ENCODE peak calls at places on chromosomes 16 and 17, in ten cellular contexts. I is upper lobe of right lung, B is cardiac muscle cell, X is AG04450, K is HCT116, G is epithelial cell of esophagus, F is AG04449, D is GM23338, R is suprapubic skin, M is astrocyte of the spinal cord. Z is an unnamed sample.

GRCh38 chr16:35788381-35788780 is 2329.0 kb downstream of the TP53TG3F start:
- DNase-seq in I (no peak), B (no peak), X (no peak), K (no peak), G (no peak), F (no peak), D (no peak), R (no peak), M (no peak), Z (no peak)

GRCh38 chr17:10513284-10514067 is 4.9 kb downstream of the MYH1 start:
- DNase-seq in I (no peak), B (peak), X (no peak), K (no peak), G (no peak), F (no peak), D (peak), R (no peak), M (no peak), Z (peak)

GRCh38 chr16:86951831-86952598 is 365.2 kb downstream of the C16orf95 start:
- DNase-seq in I (no peak), B (peak), X (peak), K (peak), G (peak), F (peak), D (no peak), R (no peak), M (peak), Z (peak)

GRCh38 chr16:47143677-47144558 is at the start of gene NETO2:
- DNase-seq in I (peak), B (peak), X (no peak), K (no peak), G (peak), F (no peak), D (peak), R (peak), M (peak), Z (no peak)

GRCh38 chr16:79172306-79172705 is 428.2 kb downstream of the MAF start:
- DNase-seq in I (no peak), B (no peak), X (no peak), K (no peak), G (no peak), F (no peak), D (no peak), R (no peak), M (no peak), Z (no peak)

GRCh38 chr16:50021509-50021908 is 3.5 kb upstream of the CNEP1R1 start:
- DNase-seq in I (no peak), B (peak), X (no peak), K (no peak), G (peak), F (no peak), D (peak), R (no peak), M (no peak), Z (no peak)

GRCh38 chr17:4485676-4486646 is 12.7 kb upstream of the SPNS2 start:
- DNase-seq in I (no peak), B (no peak), X (no peak), K (no peak), G (peak), F (no peak), D (no peak), R (peak), M (no peak), Z (no peak)

GRCh38 chr17:81295678-81296381 is 723 bp upstream of the SLC38A10 start:
- DNase-seq in I (peak), B (peak), X (no peak), K (peak), G (peak), F (no peak), D (peak), R (no peak), M (peak), Z (no peak)

GRCh38 chr16:4799171-4799855 is 3.1 kb downstream of the ROGDI start:
- DNase-seq in I (no peak), B (no peak), X (no peak), K (no peak), G (no peak), F (no peak), D (no peak), R (no peak), M (no peak), Z (no peak)

GRCh38 chr16:4798456-4798855 is 3.3 kb downstream of the SMIM22 start:
- DNase-seq in I (no peak), B (no peak), X (no peak), K (no peak), G (no peak), F (no peak), D (no peak), R (no peak), M (no peak), Z (no peak)

GRCh38 chr16:4801962-4802658 is at the start of gene ROGDI:
- DNase-seq in I (peak), B (peak), X (no peak), K (peak), G (peak), F (no peak), D (peak), R (no peak), M (peak), Z (no peak)

GRCh38 chr16:4801051-4801961 is 1.1 kb downstream of the ROGDI start:
- DNase-seq in I (no peak), B (no peak), X (no peak), K (no peak), G (no peak), F (no peak), D (peak), R (no peak), M (no peak), Z (no peak)

GRCh38 chr16:4800290-4801041 is 2.0 kb downstream of the ROGDI start:
- DNase-seq in I (peak), B (no peak), X (no peak), K (no peak), G (peak), F (no peak), D (no peak), R (no peak), M (no peak), Z (no peak)
- H3K4me3 ChIP-seq in I (no peak), B (no peak), X (no peak), K (no peak), G (no peak), F (no peak), D (peak), R (no peak), M (no peak), Z (no peak)

GRCh38 chr16:30434852-30435251 is 5.0 kb upstream of the DCTPP1 start:
- DNase-seq in I (no peak), B (no peak), X (no peak), K (no peak), G (peak), F (no peak), D (no peak), R (no peak), M (no peak), Z (no peak)

GRCh38 chr16:30428055-30428454 is 1.8 kb downstream of the DCTPP1 start:
- DNase-seq in I (no peak), B (no peak), X (no peak), K (no peak), G (no peak), F (no peak), D (no peak), R (no peak), M (no peak), Z (no peak)

GRCh38 chr16:30429678-30430427 is at the start of gene DCTPP1:
- DNase-seq in I (peak), B (peak), X (peak), K (peak), G (peak), F (peak), D (peak), R (peak), M (peak), Z (peak)

GRCh38 chr16:30429418-30429677 is 482 bp downstream of the DCTPP1 start:
- DNase-seq in I (no peak), B (no peak), X (no peak), K (no peak), G (no peak), F (no peak), D (peak), R (no peak), M (no peak), Z (no peak)

DNA sequence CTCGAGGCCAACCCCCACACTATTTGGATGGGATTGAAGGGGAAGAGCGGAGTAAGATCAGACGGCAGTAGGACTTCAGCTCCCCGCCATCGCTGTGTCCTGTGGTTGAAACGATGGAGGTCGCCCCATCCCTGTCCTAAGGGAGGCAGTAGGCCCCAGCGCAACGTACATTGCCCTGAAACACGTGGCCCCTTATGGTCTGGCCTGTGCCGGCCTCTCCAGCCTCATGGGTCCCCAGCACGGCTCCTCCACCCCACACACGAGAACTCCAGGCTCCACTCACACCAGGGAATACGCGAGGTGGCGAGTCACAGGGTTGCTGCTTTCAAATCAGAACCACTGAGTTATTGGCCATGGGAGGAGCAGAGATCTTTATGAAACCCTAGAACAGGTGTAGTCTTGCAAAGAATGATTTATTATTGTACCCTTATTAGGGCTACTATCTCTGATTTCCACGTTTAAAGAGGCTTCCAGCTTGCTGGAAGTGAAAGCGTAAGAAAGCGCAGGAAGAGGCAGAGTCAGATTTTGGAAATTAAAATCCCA is 669 bp upstream of the DCTPP1 start:
- DNase-seq in I (no peak), B (no peak), X (no peak), K (no peak), G (no peak), F (no peak), D (no peak), R (peak), M (no peak), Z (no peak)
- TF ChIP-seq CTCF in I (no peak), B (no peak), X (no peak), K (no peak), G (no peak), F (no peak), D (peak), R (no peak), M (no peak), Z (no peak)

DNA sequence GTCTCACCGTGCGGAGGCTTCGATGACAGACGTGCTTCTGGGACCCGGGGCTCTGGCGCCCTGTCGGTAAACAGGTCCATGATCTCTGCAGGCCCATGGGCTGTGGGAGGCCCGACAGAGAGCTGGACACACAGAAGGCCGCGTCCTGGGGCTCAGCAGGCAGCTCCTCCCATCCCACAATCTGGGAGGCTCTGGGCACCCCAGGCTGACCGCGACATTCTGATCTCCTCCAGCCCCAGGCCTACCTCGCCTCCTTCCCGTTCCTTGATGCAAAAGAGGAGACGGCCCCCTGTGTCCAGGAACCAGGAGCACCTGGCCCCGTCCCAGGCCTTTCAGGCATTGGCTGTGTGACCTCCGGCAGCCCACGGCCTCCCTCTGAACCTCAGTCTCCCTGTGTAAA is 23.3 kb downstream of the TRARG1 start:
- DNase-seq in I (no peak), B (no peak), X (no peak), K (no peak), G (no peak), F (no peak), D (no peak), R (no peak), M (no peak), Z (no peak)
- H3K4me3 ChIP-seq in I (no peak), B (no peak), X (no peak), K (no peak), G (no peak), F (no peak), D (no peak), R (no peak), M (no peak), Z (no peak)

GRCh38 chr17:60599620-60600489 is at the start of gene PPM1D:
- DNase-seq in I (peak), B (peak), X (peak), K (peak), G (peak), F (peak), D (peak), R (peak), M (peak), Z (peak)

GRCh38 chr17:60602385-60602742 is 2.4 kb downstream of the PPM1D start:
- DNase-seq in I (no peak), B (peak), X (no peak), K (no peak), G (no peak), F (no peak), D (no peak), R (no peak), M (no peak), Z (no peak)

GRCh38 chr17:60600490-60601431 is 768 bp downstream of the PPM1D start:
- DNase-seq in I (peak), B (peak), X (peak), K (peak), G (peak), F (no peak), D (peak), R (peak), M (peak), Z (no peak)

GRCh38 chr17:60602871-60603270 is 2.9 kb downstream of the PPM1D start:
- DNase-seq in I (no peak), B (no peak), X (no peak), K (no peak), G (no peak), F (no peak), D (no peak), R (no peak), M (no peak), Z (no peak)

DNA sequence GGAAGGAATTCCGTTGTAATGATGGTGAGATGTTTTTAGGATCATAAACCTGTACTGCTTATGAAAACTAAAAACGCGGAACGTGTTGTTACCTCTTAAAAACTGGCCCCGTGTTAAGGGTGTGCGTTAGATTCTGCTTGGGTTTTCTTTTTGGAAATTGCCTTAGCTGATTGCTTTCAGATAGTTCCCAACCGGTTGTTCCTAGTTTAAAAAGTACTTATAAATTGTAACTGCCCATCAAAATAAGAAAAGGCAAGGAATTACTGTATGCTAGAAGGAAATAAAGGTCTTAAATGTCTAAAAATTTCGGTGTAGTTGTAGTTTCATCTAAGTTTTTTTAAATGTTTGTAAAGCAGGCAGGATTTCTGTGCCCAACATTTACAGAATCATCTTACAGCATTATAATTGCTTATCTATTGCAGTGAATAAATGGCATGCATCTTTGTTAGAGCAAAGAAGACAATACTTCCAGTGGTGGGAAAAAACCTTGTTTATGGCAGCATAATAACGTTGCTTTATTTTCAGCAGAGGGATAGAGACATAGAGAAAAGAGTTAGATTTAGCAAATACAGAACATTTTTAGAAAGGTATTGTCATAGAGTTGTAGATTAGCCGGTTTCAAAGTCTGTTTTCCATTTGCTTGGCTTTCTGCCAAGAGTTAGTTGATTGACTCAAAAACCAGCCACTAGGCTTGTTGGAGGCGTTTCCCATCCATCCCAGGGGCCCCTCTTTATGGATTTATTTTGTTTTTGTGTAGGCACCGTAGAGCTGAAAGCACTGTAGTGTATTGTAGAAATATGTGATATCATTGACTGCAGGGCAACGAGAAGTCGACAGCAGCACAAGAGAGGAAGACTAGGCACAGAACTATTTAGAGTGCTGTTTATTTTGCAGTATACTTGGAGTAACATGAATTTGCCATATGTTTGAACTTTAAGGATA is 1.7 kb downstream of the PPM1D start:
- DNase-seq in I (no peak), B (peak), X (peak), K (peak), G (peak), F (no peak), D (peak), R (no peak), M (peak), Z (no peak)
- TF ChIP-seq CTCF in I (no peak), B (no peak), X (no peak), K (no peak), G (no peak), F (no peak), D (no peak), R (no peak), M (no peak), Z (no peak)